ENCODE peak calls at places on chromosome 12, in nine cellular contexts. D is dorsolateral prefrontal cortex, N is SK-N-SH, K is keratinocyte, B is AG10803, U is fibroblast of pulmonary artery, R is esophagus squamous epithelium, M is neural progenitor cell, T is mucosa of descending colon. G is an unnamed sample.

GRCh38 chr12:50062733-50063452 is 5.5 kb downstream of the ASIC1 start:
- DNase-seq in N (no peak), D (peak), K (no peak), B (no peak), U (no peak), M (no peak), T (peak), R (no peak), G (no peak)

GRCh38 chr12:76219806-76220205 is 128.4 kb downstream of the BBS10 start:
- DNase-seq in D (no peak), R (no peak), B (no peak), M (no peak), U (no peak), K (no peak), T (no peak), N (no peak), G (no peak)

GRCh38 chr12:49346659-49347306 is at the start of gene DNAJC22:
- DNase-seq in D (no peak), B (no peak), R (no peak), U (no peak), K (no peak), N (no peak), M (peak), T (no peak), G (no peak)

GRCh38 chr12:130364578-130364977 is 26.9 kb downstream of the PIWIL1 start:
- DNase-seq in N (no peak), D (no peak), R (no peak), U (no peak), M (no peak), K (no peak), B (no peak), T (no peak), G (no peak)

GRCh38 chr12:122003646-122004611 is 17.8 kb upstream of the BCL7A start:
- DNase-seq in T (peak), D (no peak), B (peak), M (no peak), R (no peak), N (no peak), K (no peak), U (peak), G (peak)

GRCh38 chr12:5621329-5621728 is 189.4 kb downstream of the NTF3 start:
- DNase-seq in K (no peak), T (no peak), B (no peak), D (no peak), M (no peak), U (no peak), R (no peak), N (no peak), G (no peak)

GRCh38 chr12:4069046-4070010 is 196.1 kb upstream of the PARP11 start:
- DNase-seq in M (no peak), U (peak), B (no peak), D (no peak), T (no peak), R (no peak), N (no peak), K (no peak), G (peak)

GRCh38 chr12:116336542-116337065 is 59.1 kb upstream of the MED13L start:
- DNase-seq in K (no peak), U (peak), N (no peak), R (peak), T (no peak), B (peak), D (no peak), M (no peak), G (peak)

GRCh38 chr12:25689996-25690501 is 137.0 kb upstream of the LMNTD1 start:
- DNase-seq in M (no peak), D (no peak), B (peak), R (no peak), K (no peak), T (peak), U (peak), N (peak), G (peak)

GRCh38 chr12:115456946-115457689 is 773.1 kb upstream of the TBX3 start:
- DNase-seq in T (no peak), U (no peak), N (no peak), K (no peak), R (no peak), D (no peak), B (no peak), M (peak), G (no peak)

GRCh38 chr12:51678086-51678724 is 87.2 kb downstream of the SCN8A start:
- DNase-seq in M (peak), B (peak), T (no peak), U (peak), D (peak), R (no peak), K (no peak), N (peak), G (peak)

GRCh38 chr12:124490584-124491305 is 76.7 kb downstream of the NCOR2 start:
- DNase-seq in M (no peak), T (no peak), D (peak), R (no peak), U (no peak), B (no peak), K (no peak), N (peak), G (no peak)

GRCh38 chr12:52058631-52059324 is 7.5 kb downstream of the NR4A1 start:
- DNase-seq in N (no peak), R (no peak), M (no peak), K (no peak), D (peak), U (peak), T (no peak), B (no peak), G (no peak)

GRCh38 chr12:14557966-14558365 is 9.7 kb downstream of the PLBD1 start:
- DNase-seq in R (no peak), T (no peak), M (no peak), D (no peak), B (no peak), U (no peak), N (no peak), K (no peak), G (no peak)

GRCh38 chr12:113403435-113404415 is at the start of gene SDS:
- DNase-seq in N (peak), M (no peak), U (peak), K (no peak), B (peak), T (no peak), D (peak), R (no peak), G (peak)

GRCh38 chr12:308511-308910 is 45.9 kb upstream of the SLC6A13 start:
- DNase-seq in T (no peak), R (no peak), N (no peak), U (no peak), B (no peak), M (no peak), D (no peak), K (no peak), G (no peak)

GRCh38 chr12:130952545-130952954 is 1.2 kb upstream of the ADGRD1 start:
- DNase-seq in B (no peak), U (no peak), R (no peak), M (no peak), D (no peak), N (peak), K (no peak), T (no peak), G (no peak)

GRCh38 chr12:65881348-65881961 is 57.2 kb downstream of the HMGA2 start:
- DNase-seq in B (peak), T (peak), D (no peak), M (peak), U (peak), K (no peak), N (no peak), R (no peak), G (peak)

GRCh38 chr12:52175411-52176350 is 16.1 kb downstream of the KRT80 start:
- DNase-seq in T (no peak), D (no peak), K (no peak), N (peak), U (peak), B (no peak), M (peak), R (no peak), G (no peak)

GRCh38 chr12:117192057-117192456 is 1.8 kb upstream of the FBXO21 start:
- DNase-seq in D (no peak), M (no peak), B (no peak), T (no peak), R (no peak), N (no peak), U (no peak), K (no peak), G (peak)

GRCh38 chr12:87652026-87652425 is 377.2 kb downstream of the C12orf50 start:
- DNase-seq in K (no peak), M (no peak), D (no peak), N (no peak), R (no peak), U (no peak), B (no peak), T (no peak), G (no peak)

GRCh38 chr12:52043386-52044212 is 7.6 kb upstream of the NR4A1 start:
- DNase-seq in T (no peak), R (no peak), M (no peak), K (no peak), D (no peak), N (no peak), B (peak), U (peak), G (peak)

GRCh38 chr12:117342682-117343081 is 18.7 kb downstream of the NOS1 start:
- DNase-seq in M (no peak), D (no peak), U (no peak), B (peak), K (no peak), T (no peak), N (no peak), R (no peak), G (no peak)

GRCh38 chr12:98754095-98754494 is 109.0 kb downstream of the APAF1 start:
- DNase-seq in R (no peak), N (no peak), D (peak), U (peak), M (no peak), B (peak), K (no peak), T (no peak), G (peak)

GRCh38 chr12:63006536-63006935 is 71.6 kb upstream of the PPM1H start:
- DNase-seq in N (no peak), M (no peak), U (no peak), R (no peak), D (no peak), K (no peak), T (no peak), B (no peak), G (no peak)
- TF ChIP-seq CTCF in N (no peak), M (no peak), U (no peak), R (no peak), D (no peak), K (no peak), T (no peak), B (no peak), G (no peak)

GRCh38 chr12:23655884-23656283 is 293.6 kb downstream of the SOX5 start:
- DNase-seq in R (no peak), B (no peak), N (peak), U (no peak), M (no peak), D (no peak), T (no peak), K (no peak), G (no peak)
- H3K4me3 ChIP-seq in R (no peak), B (no peak), N (no peak), U (no peak), M (no peak), D (no peak), T (no peak), K (no peak), G (no peak)

GRCh38 chr12:48296586-48297396 is 53.9 kb downstream of the ZNF641 start:
- DNase-seq in B (peak), U (peak), R (no peak), T (peak), N (peak), M (peak), D (peak), K (peak), G (peak)
- TF ChIP-seq CTCF in B (no peak), U (no peak), R (no peak), T (no peak), N (no peak), M (no peak), D (no peak), K (no peak), G (no peak)

GRCh38 chr12:1692221-1692620 is 1.4 kb downstream of the ADIPOR2 start:
- DNase-seq in U (no peak), M (no peak), T (no peak), B (no peak), D (no peak), K (no peak), R (no peak), N (no peak), G (no peak)
- H3K4me3 ChIP-seq in U (peak), M (peak), T (no peak), B (peak), D (peak), K (peak), R (peak), N (peak), G (peak)

GRCh38 chr12:19841451-19841850 is 402.2 kb downstream of the AEBP2 start:
- DNase-seq in K (no peak), B (peak), N (no peak), M (no peak), R (no peak), D (no peak), U (no peak), T (no peak), G (peak)
- TF ChIP-seq CTCF in K (no peak), B (no peak), N (no peak), M (no peak), R (no peak), D (no peak), U (no peak), T (no peak), G (no peak)

GRCh38 chr12:57487597-57488396 is at the start of gene MARS1:
- DNase-seq in D (peak), M (peak), B (peak), K (peak), N (peak), U (peak), T (peak), R (peak), G (peak)

GRCh38 chr12:57488397-57489156 is 709 bp downstream of the MARS1 start:
- DNase-seq in U (no peak), R (no peak), M (peak), D (no peak), N (peak), B (no peak), T (no peak), K (no peak), G (peak)

GRCh38 chr12:57489157-57489641 is 1.3 kb downstream of the MARS1 start:
- DNase-seq in B (peak), R (no peak), D (no peak), U (no peak), N (no peak), M (no peak), K (no peak), T (no peak), G (peak)

GRCh38 chr12:57485695-57486094 is 2.2 kb upstream of the MARS1 start:
- DNase-seq in D (no peak), K (no peak), R (no peak), M (no peak), B (no peak), T (no peak), N (no peak), U (no peak), G (no peak)

GRCh38 chr12:57487055-57487596 is 742 bp upstream of the MARS1 start:
- DNase-seq in N (no peak), R (no peak), B (no peak), T (no peak), K (no peak), U (no peak), M (no peak), D (peak), G (no peak)
- H3K4me3 ChIP-seq in N (peak), R (no peak), B (no peak), T (no peak), K (no peak), U (peak), M (peak), D (peak), G (peak)

GRCh38 chr12:19158909-19159308 is 29.4 kb downstream of the PLEKHA5 start:
- DNase-seq in T (no peak), D (no peak), K (no peak), R (no peak), B (peak), N (no peak), M (no peak), U (peak), G (peak)
- TF ChIP-seq CTCF in T (no peak), D (no peak), K (no peak), R (no peak), B (no peak), N (no peak), M (no peak), U (no peak), G (no peak)

G was measured in fibroblast of mammary gland.